ENCODE peak calls at places on chromosomes 1 and 21, in seven cellular contexts. One of them, this sample, is unnamed. For H3K4me1, the result is how much of the 10 kb centered on the place peaks cover.

GRCh38 chr1:41109316-41110263 is 88.1 kb upstream of the SLFNL1 start:
- DNase-seq in IMR-90: peak
- DNase-seq in upper lobe of right lung: no peak
- DNase-seq in aorta: no peak
- DNase-seq in A549: peak
- DNase-seq in CD8-positive, alpha-beta memory T cell: no peak
- DNase-seq in PC-3: peak
- DNase-seq in this sample: no peak

GRCh38 chr1:35180776-35181374 is 12.1 kb downstream of the SFPQ start:
- DNase-seq in IMR-90: peak
- DNase-seq in upper lobe of right lung: no peak
- DNase-seq in aorta: no peak
- DNase-seq in A549: no peak
- DNase-seq in CD8-positive, alpha-beta memory T cell: no peak
- DNase-seq in PC-3: no peak
- DNase-seq in this sample: no peak

GRCh38 chr1:208907785-208908184 is 663.6 kb upstream of the PLXNA2 start:
- DNase-seq in IMR-90: no peak
- DNase-seq in upper lobe of right lung: no peak
- DNase-seq in aorta: no peak
- DNase-seq in A549: no peak
- DNase-seq in CD8-positive, alpha-beta memory T cell: no peak
- DNase-seq in PC-3: no peak
- DNase-seq in this sample: no peak

GRCh38 chr1:17197696-17198095 is 7.2 kb upstream of the PADI1 start:
- DNase-seq in IMR-90: no peak
- DNase-seq in upper lobe of right lung: no peak
- DNase-seq in aorta: no peak
- DNase-seq in A549: no peak
- DNase-seq in CD8-positive, alpha-beta memory T cell: no peak
- DNase-seq in PC-3: no peak
- DNase-seq in this sample: no peak

GRCh38 chr1:24199291-24199900 is 12.3 kb upstream of the IFNLR1 start:
- DNase-seq in IMR-90: peak
- DNase-seq in upper lobe of right lung: no peak
- DNase-seq in aorta: peak
- DNase-seq in A549: peak
- DNase-seq in CD8-positive, alpha-beta memory T cell: peak
- DNase-seq in PC-3: peak
- DNase-seq in this sample: no peak

GRCh38 chr1:168019407-168019806 is 82.5 kb upstream of the MPC2 start:
- DNase-seq in IMR-90: no peak
- DNase-seq in upper lobe of right lung: no peak
- DNase-seq in aorta: no peak
- DNase-seq in A549: no peak
- DNase-seq in CD8-positive, alpha-beta memory T cell: no peak
- DNase-seq in PC-3: no peak
- DNase-seq in this sample: no peak

GRCh38 chr1:112527266-112528010 is 18.7 kb downstream of the WNT2B start:
- DNase-seq in IMR-90: peak
- DNase-seq in upper lobe of right lung: no peak
- DNase-seq in aorta: no peak
- DNase-seq in A549: no peak
- DNase-seq in CD8-positive, alpha-beta memory T cell: no peak
- DNase-seq in PC-3: no peak
- DNase-seq in this sample: no peak

GRCh38 chr21:39852726-39853510 is 14.3 kb upstream of the PCP4 start:
- DNase-seq in IMR-90: no peak
- DNase-seq in upper lobe of right lung: no peak
- DNase-seq in aorta: no peak
- DNase-seq in A549: no peak
- DNase-seq in CD8-positive, alpha-beta memory T cell: no peak
- DNase-seq in PC-3: no peak
- DNase-seq in this sample: no peak

GRCh38 chr1:156359973-156360372 is 9.0 kb upstream of the RHBG start:
- DNase-seq in IMR-90: peak
- DNase-seq in upper lobe of right lung: no peak
- DNase-seq in aorta: no peak
- DNase-seq in A549: peak
- DNase-seq in CD8-positive, alpha-beta memory T cell: no peak
- DNase-seq in PC-3: peak
- DNase-seq in this sample: no peak

GRCh38 chr21:41548781-41549180 is 40.8 kb upstream of the TMPRSS2 start:
- DNase-seq in IMR-90: no peak
- DNase-seq in upper lobe of right lung: no peak
- DNase-seq in aorta: no peak
- DNase-seq in A549: no peak
- DNase-seq in CD8-positive, alpha-beta memory T cell: no peak
- DNase-seq in PC-3: no peak
- DNase-seq in this sample: no peak

GRCh38 chr1:100178092-100178491 is at the start of gene LRRC39:
- DNase-seq in IMR-90: no peak
- DNase-seq in upper lobe of right lung: no peak
- DNase-seq in aorta: no peak
- DNase-seq in A549: no peak
- DNase-seq in CD8-positive, alpha-beta memory T cell: no peak
- DNase-seq in PC-3: no peak
- DNase-seq in this sample: no peak

GRCh38 chr1:145988773-145989172 is 7.6 kb downstream of the TXNIP start:
- DNase-seq in IMR-90: no peak
- DNase-seq in upper lobe of right lung: peak
- DNase-seq in aorta: no peak
- DNase-seq in A549: no peak
- DNase-seq in CD8-positive, alpha-beta memory T cell: no peak
- DNase-seq in PC-3: no peak
- DNase-seq in this sample: no peak

GRCh38 chr21:20254964-20255363 is 743.2 kb upstream of the NCAM2 start:
- DNase-seq in IMR-90: no peak
- DNase-seq in upper lobe of right lung: no peak
- DNase-seq in aorta: no peak
- DNase-seq in A549: no peak
- DNase-seq in CD8-positive, alpha-beta memory T cell: no peak
- DNase-seq in PC-3: no peak
- DNase-seq in this sample: no peak

GRCh38 chr1:235901461-235901860 is 34.8 kb upstream of the LYST start:
- DNase-seq in IMR-90: peak
- DNase-seq in upper lobe of right lung: no peak
- DNase-seq in aorta: no peak
- DNase-seq in A549: no peak
- DNase-seq in CD8-positive, alpha-beta memory T cell: no peak
- DNase-seq in PC-3: no peak
- DNase-seq in this sample: no peak

GRCh38 chr1:38667626-38668025 is 191.9 kb downstream of the RRAGC start:
- DNase-seq in IMR-90: no peak
- DNase-seq in upper lobe of right lung: no peak
- DNase-seq in aorta: no peak
- DNase-seq in A549: no peak
- DNase-seq in CD8-positive, alpha-beta memory T cell: no peak
- DNase-seq in PC-3: no peak
- DNase-seq in this sample: no peak

GRCh38 chr21:41133896-41134522 is 34.0 kb upstream of the BACE2 start:
- DNase-seq in IMR-90: peak
- DNase-seq in upper lobe of right lung: no peak
- DNase-seq in aorta: no peak
- DNase-seq in A549: peak
- DNase-seq in CD8-positive, alpha-beta memory T cell: no peak
- DNase-seq in PC-3: peak
- DNase-seq in this sample: no peak

GRCh38 chr1:160639652-160640051 is 7.2 kb downstream of the SLAMF1 start:
- DNase-seq in IMR-90: no peak
- DNase-seq in upper lobe of right lung: no peak
- DNase-seq in aorta: no peak
- DNase-seq in A549: no peak
- DNase-seq in CD8-positive, alpha-beta memory T cell: no peak
- DNase-seq in PC-3: no peak
- DNase-seq in this sample: no peak

GRCh38 chr21:14687277-14687642 is 141.1 kb upstream of the SAMSN1 start:
- DNase-seq in IMR-90: no peak
- DNase-seq in upper lobe of right lung: no peak
- DNase-seq in aorta: no peak
- DNase-seq in A549: no peak
- DNase-seq in CD8-positive, alpha-beta memory T cell: no peak
- DNase-seq in PC-3: no peak
- DNase-seq in this sample: no peak

GRCh38 chr1:46520063-46520911 is 30.7 kb downstream of the DMBX1 start:
- DNase-seq in IMR-90: peak
- DNase-seq in upper lobe of right lung: peak
- DNase-seq in aorta: peak
- DNase-seq in A549: peak
- DNase-seq in CD8-positive, alpha-beta memory T cell: no peak
- DNase-seq in PC-3: peak
- DNase-seq in this sample: no peak

GRCh38 chr1:52702886-52703787 is 5.0 kb upstream of the COA7 start:
- DNase-seq in IMR-90: peak
- DNase-seq in upper lobe of right lung: peak
- DNase-seq in aorta: peak
- DNase-seq in A549: peak
- DNase-seq in CD8-positive, alpha-beta memory T cell: peak
- DNase-seq in PC-3: peak
- DNase-seq in this sample: peak

GRCh38 chr1:31105646-31106045 is 40.1 kb upstream of the PUM1 start:
- DNase-seq in IMR-90: peak
- DNase-seq in upper lobe of right lung: no peak
- DNase-seq in aorta: peak
- DNase-seq in A549: no peak
- DNase-seq in CD8-positive, alpha-beta memory T cell: no peak
- DNase-seq in PC-3: no peak
- DNase-seq in this sample: no peak

GRCh38 chr1:152397474-152397873 is 16.6 kb downstream of the CRNN start:
- DNase-seq in IMR-90: no peak
- DNase-seq in upper lobe of right lung: no peak
- DNase-seq in aorta: no peak
- DNase-seq in A549: peak
- DNase-seq in CD8-positive, alpha-beta memory T cell: no peak
- DNase-seq in PC-3: peak
- DNase-seq in this sample: no peak

GRCh38 chr1:151613275-151613867 is 1.5 kb downstream of the SNX27 start:
- DNase-seq in IMR-90: no peak
- DNase-seq in upper lobe of right lung: no peak
- DNase-seq in aorta: no peak
- DNase-seq in A549: no peak
- DNase-seq in CD8-positive, alpha-beta memory T cell: no peak
- DNase-seq in PC-3: no peak
- DNase-seq in this sample: no peak

GRCh38 chr1:207181838-207182237 is 77.8 kb downstream of the C4BPA start:
- DNase-seq in IMR-90: no peak
- DNase-seq in upper lobe of right lung: no peak
- DNase-seq in aorta: no peak
- DNase-seq in A549: peak
- DNase-seq in CD8-positive, alpha-beta memory T cell: no peak
- DNase-seq in PC-3: peak
- DNase-seq in this sample: no peak

GRCh38 chr1:30405631-30406212 is 317.7 kb downstream of the MATN1 start:
- DNase-seq in IMR-90: no peak
- DNase-seq in upper lobe of right lung: peak
- DNase-seq in aorta: peak
- DNase-seq in A549: no peak
- DNase-seq in CD8-positive, alpha-beta memory T cell: no peak
- DNase-seq in PC-3: no peak
- DNase-seq in this sample: no peak

GRCh38 chr1:57307382-57307781 is 116.5 kb downstream of the DAB1 start:
- DNase-seq in IMR-90: no peak
- DNase-seq in upper lobe of right lung: no peak
- DNase-seq in aorta: no peak
- DNase-seq in A549: peak
- DNase-seq in CD8-positive, alpha-beta memory T cell: peak
- DNase-seq in PC-3: no peak
- DNase-seq in this sample: no peak

GRCh38 chr1:173715538-173715844 is 710 bp downstream of the KLHL20 start:
- DNase-seq in IMR-90: no peak
- DNase-seq in upper lobe of right lung: no peak
- DNase-seq in aorta: no peak
- DNase-seq in A549: no peak
- DNase-seq in CD8-positive, alpha-beta memory T cell: no peak
- DNase-seq in PC-3: no peak
- DNase-seq in this sample: no peak
- H3K27ac ChIP-seq in IMR-90: peak
- H3K27ac ChIP-seq in upper lobe of right lung: peak
- H3K27ac ChIP-seq in aorta: peak
- H3K27ac ChIP-seq in A549: peak
- H3K27ac ChIP-seq in CD8-positive, alpha-beta memory T cell: peak
- H3K27ac ChIP-seq in PC-3: peak
- H3K27ac ChIP-seq in this sample: peak

GRCh38 chr1:12185556-12186276 is 18.9 kb downstream of the TNFRSF1B start:
- DNase-seq in IMR-90: no peak
- DNase-seq in upper lobe of right lung: no peak
- DNase-seq in aorta: no peak
- DNase-seq in A549: no peak
- DNase-seq in CD8-positive, alpha-beta memory T cell: no peak
- DNase-seq in PC-3: no peak
- DNase-seq in this sample: no peak
- H3K4me1 ChIP-seq in IMR-90: under half
- H3K4me1 ChIP-seq in upper lobe of right lung: half or more
- H3K4me1 ChIP-seq in aorta: under half
- H3K4me1 ChIP-seq in A549: under half
- H3K4me1 ChIP-seq in CD8-positive, alpha-beta memory T cell: under half
- H3K4me1 ChIP-seq in PC-3: under half
- H3K4me1 ChIP-seq in this sample: half or more

GRCh38 chr1:75725861-75726361 is 1.4 kb downstream of the ACADM start:
- DNase-seq in IMR-90: no peak
- DNase-seq in upper lobe of right lung: no peak
- DNase-seq in aorta: no peak
- DNase-seq in A549: no peak
- DNase-seq in CD8-positive, alpha-beta memory T cell: no peak
- DNase-seq in PC-3: peak
- DNase-seq in this sample: no peak
- H3K27ac ChIP-seq in IMR-90: no peak
- H3K27ac ChIP-seq in upper lobe of right lung: no peak
- H3K27ac ChIP-seq in aorta: no peak
- H3K27ac ChIP-seq in A549: no peak
- H3K27ac ChIP-seq in CD8-positive, alpha-beta memory T cell: peak
- H3K27ac ChIP-seq in PC-3: peak
- H3K27ac ChIP-seq in this sample: no peak

GRCh38 chr1:165353731-165354671 is 2.5 kb downstream of the LMX1A start:
- DNase-seq in IMR-90: no peak
- DNase-seq in upper lobe of right lung: no peak
- DNase-seq in aorta: no peak
- DNase-seq in A549: no peak
- DNase-seq in CD8-positive, alpha-beta memory T cell: no peak
- DNase-seq in PC-3: no peak
- DNase-seq in this sample: no peak

GRCh38 chr1:165354739-165355138 is 1.8 kb downstream of the LMX1A start:
- DNase-seq in IMR-90: no peak
- DNase-seq in upper lobe of right lung: no peak
- DNase-seq in aorta: no peak
- DNase-seq in A549: no peak
- DNase-seq in CD8-positive, alpha-beta memory T cell: no peak
- DNase-seq in PC-3: no peak
- DNase-seq in this sample: no peak

GRCh38 chr1:165352442-165353293 is 3.8 kb downstream of the LMX1A start:
- DNase-seq in IMR-90: no peak
- DNase-seq in upper lobe of right lung: no peak
- DNase-seq in aorta: no peak
- DNase-seq in A549: no peak
- DNase-seq in CD8-positive, alpha-beta memory T cell: no peak
- DNase-seq in PC-3: no peak
- DNase-seq in this sample: no peak

GRCh38 chr1:165352109-165352441 is 4.4 kb downstream of the LMX1A start:
- DNase-seq in IMR-90: no peak
- DNase-seq in upper lobe of right lung: no peak
- DNase-seq in aorta: no peak
- DNase-seq in A549: no peak
- DNase-seq in CD8-positive, alpha-beta memory T cell: no peak
- DNase-seq in PC-3: no peak
- DNase-seq in this sample: no peak

GRCh38 chr1:165350861-165351260 is 5.7 kb downstream of the LMX1A start:
- DNase-seq in IMR-90: no peak
- DNase-seq in upper lobe of right lung: no peak
- DNase-seq in aorta: no peak
- DNase-seq in A549: no peak
- DNase-seq in CD8-positive, alpha-beta memory T cell: no peak
- DNase-seq in PC-3: no peak
- DNase-seq in this sample: no peak
- H3K4me1 ChIP-seq in IMR-90: under half
- H3K4me1 ChIP-seq in upper lobe of right lung: under half
- H3K4me1 ChIP-seq in aorta: under half
- H3K4me1 ChIP-seq in A549: under half
- H3K4me1 ChIP-seq in CD8-positive, alpha-beta memory T cell: under half
- H3K4me1 ChIP-seq in PC-3: under half
- H3K4me1 ChIP-seq in this sample: under half